ENCODE peak calls at places on chromosomes 11 and 22, in six cellular contexts. C is lung, A is mammary epithelial cell, G is IMR-90, N is DND-41, S is body of pancreas. H is an unnamed sample.
A peak's percentile ranks its signal among the peaks of the same experiment; 100 is the strongest.

GRCh38 chr11:46307785-46308341 is 30.4 kb downstream of the CREB3L1 start:
- DNase-seq in A (no peak), N (peak; percentile 85), G (no peak), C (no peak), S (no peak), H (no peak)

GRCh38 chr11:14672635-14673034 is 29.0 kb downstream of the PDE3B start:
- DNase-seq in G (peak; percentile 73), N (no peak), A (peak; percentile 49), C (no peak), S (no peak), H (no peak)

GRCh38 chr11:70142171-70142875 is 60.8 kb upstream of the FADD start:
- DNase-seq in A (peak; percentile 81), S (no peak), G (no peak), N (no peak), C (no peak), H (peak; percentile 59)

GRCh38 chr11:1293619-1294015 is 15.8 kb downstream of the TOLLIP start:
- DNase-seq in C (no peak), S (peak; percentile 43), N (no peak), G (no peak), A (no peak), H (no peak)

GRCh38 chr11:133443361-133443760 is 88.9 kb downstream of the OPCML start:
- DNase-seq in G (no peak), C (no peak), N (no peak), S (no peak), A (peak; percentile 47), H (no peak)

GRCh38 chr22:43887391-43887790 is 4.4 kb downstream of the PNPLA5 start:
- DNase-seq in G (no peak), A (no peak), N (no peak), C (no peak), S (no peak), H (no peak)

GRCh38 chr11:125300791-125301218 is 136.3 kb downstream of the PKNOX2 start:
- DNase-seq in A (peak; percentile 82), C (no peak), G (peak; percentile 79), S (peak; percentile 43), N (no peak), H (peak; percentile 51)

GRCh38 chr11:115678942-115679341 is 174.7 kb upstream of the CADM1 start:
- DNase-seq in A (no peak), C (no peak), G (no peak), S (no peak), N (no peak), H (peak; percentile 25)

GRCh38 chr11:100687630-100688395 is 725 bp downstream of the ARHGAP42 start:
- DNase-seq in S (peak; percentile 44), A (peak; percentile 79), G (peak; percentile 85), N (peak; percentile 68), C (peak; percentile 44), H (peak; percentile 70)

DNA sequence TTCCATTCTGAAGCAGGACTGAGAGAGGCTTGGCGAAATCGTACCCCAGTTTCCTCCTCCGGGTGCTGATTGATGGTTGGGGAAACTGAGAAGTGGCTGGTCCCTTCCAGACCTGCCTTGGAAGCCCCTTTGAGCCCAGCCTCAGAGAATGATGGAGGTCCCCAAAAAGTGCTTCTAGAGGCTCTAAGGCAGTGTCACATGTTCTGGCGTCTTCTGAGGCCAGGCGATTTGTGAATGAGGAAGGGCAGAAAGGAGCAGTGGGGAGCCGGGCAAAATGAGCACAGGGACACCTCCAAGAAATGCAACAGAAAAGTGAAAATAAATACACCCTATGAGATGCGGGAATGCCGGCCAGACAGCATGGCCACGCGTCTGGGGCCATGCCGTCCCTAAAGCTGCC is 1.0 kb upstream of the LIF start:
- DNase-seq in C (no peak), N (no peak), S (no peak), A (no peak), G (no peak), H (no peak)
- H3K4me1 ChIP-seq in C (peaks cover 9% of the 10 kb centered on the region), N (peaks cover 39% of the 10 kb centered on the region), S (peaks cover 23% of the 10 kb centered on the region), A (peaks cover 73% of the 10 kb centered on the region), G (peaks cover 66% of the 10 kb centered on the region), H (peaks cover 29% of the 10 kb centered on the region)

DNA sequence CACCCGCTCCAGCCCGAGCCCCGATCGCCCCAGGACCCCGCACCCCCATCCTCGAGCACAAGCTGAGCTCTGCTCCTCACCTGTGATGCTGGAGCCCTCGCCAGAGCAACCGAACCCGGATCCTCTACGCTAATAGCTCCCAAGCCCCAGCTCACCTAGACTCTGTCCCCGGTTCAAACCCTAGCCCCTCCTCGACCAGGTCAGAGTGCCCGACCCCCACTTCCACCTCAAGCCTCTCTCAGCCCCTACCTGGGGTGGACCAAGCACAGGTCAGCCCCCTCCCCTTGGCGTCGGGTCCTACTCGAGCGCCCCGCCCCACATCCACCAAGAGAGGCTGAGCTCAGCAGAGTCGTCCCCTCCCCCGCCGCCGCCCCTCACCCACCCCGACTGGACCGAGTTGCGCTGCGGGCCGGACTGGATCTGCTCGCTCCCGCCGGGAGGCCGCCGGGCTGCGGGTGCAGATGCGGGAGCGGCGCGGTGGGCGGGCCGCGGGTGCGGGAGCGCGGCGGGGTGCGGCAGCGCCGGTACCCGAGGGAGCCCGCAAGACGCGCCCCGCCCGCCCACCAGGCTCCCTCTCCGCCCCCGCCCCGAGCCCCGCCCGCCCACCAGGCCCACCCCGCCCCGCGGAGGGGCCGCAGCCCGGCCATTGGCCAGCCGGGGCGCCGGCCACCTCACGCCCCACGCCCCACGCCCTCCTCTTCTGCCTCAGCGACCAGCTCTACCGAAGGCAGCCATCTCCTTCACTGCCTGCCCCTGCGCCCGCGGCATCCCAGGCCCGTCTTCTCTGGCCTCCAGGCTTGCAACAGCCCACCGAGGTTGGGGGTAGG is 577 bp upstream of the DKK3 start:
- DNase-seq in C (no peak), S (no peak), N (no peak), G (peak; percentile 46), A (peak; percentile 36), H (peak; percentile 85)
- H3K4me3 ChIP-seq in C (peak overlapping the region; percentile 54), S (no peak overlapping the region), N (no peak overlapping the region), G (peak overlapping the region; percentile 100), A (peak overlapping the region; percentile 85), H (peak overlapping the region; percentile 66)

GRCh38 chr11:73114110-73114834 is 27.8 kb downstream of the FCHSD2 start:
- DNase-seq in N (no peak), G (no peak), C (no peak), S (no peak), A (peak; percentile 86), H (no peak)
- H3K27ac ChIP-seq in N (no peak overlapping the region), G (no peak overlapping the region), C (no peak overlapping the region), S (no peak overlapping the region), A (peak overlapping the region; percentile 69), H (no peak overlapping the region)

DNA sequence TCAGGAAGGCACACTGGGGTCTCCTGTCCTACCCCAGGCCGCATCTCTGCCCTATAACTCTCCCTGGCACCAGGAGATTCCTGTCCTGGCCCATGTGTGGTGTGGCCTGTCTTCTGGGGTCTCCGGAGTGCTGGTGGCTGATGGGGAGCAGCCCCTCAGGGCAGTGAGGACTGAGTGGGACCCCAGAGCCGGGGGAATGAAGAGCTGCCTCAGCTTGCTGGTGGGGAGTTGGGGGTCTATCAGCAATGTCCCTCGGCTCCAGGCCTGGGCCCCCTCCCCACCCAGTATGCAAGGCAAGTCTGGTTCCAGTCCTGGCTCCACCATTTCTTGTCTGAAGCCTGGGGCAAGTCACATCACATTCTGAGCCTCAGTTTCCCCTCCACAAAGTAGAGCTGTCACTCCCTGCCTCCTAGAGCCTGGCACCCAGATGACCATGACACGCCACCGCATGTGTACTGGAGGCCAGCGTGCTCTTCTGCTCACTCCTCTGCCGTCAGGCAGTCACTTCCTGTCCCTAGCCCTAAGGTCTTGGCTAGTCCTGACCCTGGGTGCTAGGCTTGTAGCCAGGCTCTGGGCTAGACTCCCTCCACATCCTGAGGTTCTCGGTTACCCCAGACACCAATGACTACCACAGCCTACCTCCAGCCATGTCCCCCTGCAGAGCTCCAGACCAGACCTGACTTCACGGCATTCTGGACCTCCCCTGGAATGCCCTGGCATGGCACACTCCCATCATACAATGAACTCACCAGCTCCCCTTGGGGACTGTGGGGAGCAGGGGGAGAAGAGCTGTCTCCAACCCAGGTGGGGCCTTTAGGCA is 12.8 kb downstream of the ARAP1 start:
- DNase-seq in G (no peak), C (no peak), S (no peak), N (no peak), A (no peak), H (no peak)
- H3K4me1 ChIP-seq in G (peaks cover 35% of the 10 kb centered on the region), C (peaks cover 49% of the 10 kb centered on the region), S (peaks cover 4% of the 10 kb centered on the region), N (peaks cover 13% of the 10 kb centered on the region), A (peaks cover 39% of the 10 kb centered on the region), H (peaks cover 4% of the 10 kb centered on the region)

GRCh38 chr22:39501644-39502108 is 414 bp upstream of the MIEF1 start:
- DNase-seq in N (no peak), G (no peak), A (no peak), C (no peak), S (no peak), H (no peak)
- H3K4me3 ChIP-seq in N (peak overlapping the region; percentile 95), G (peak overlapping the region; percentile 47), A (peak overlapping the region; percentile 67), C (peak overlapping the region; percentile 27), S (no peak overlapping the region), H (peak overlapping the region; percentile 87)